ENCODE peak calls at places on chromosomes 6 and 20, in eight cellular contexts. M is fibroblast of pulmonary artery; C is CD4-positive, alpha-beta T cell; J is breast epithelium; W is colonic mucosa; I is fibroblast of lung; U is PC-3; S is MCF 10A. P is an unnamed sample.
A peak's percentile ranks its signal among the peaks of the same experiment; 100 is the strongest.

GRCh38 chr20:31587545-31588389 is 17.3 kb upstream of the ID1 start:
- DNase-seq in M (peak; percentile 49), C (no peak), J (no peak), W (peak; percentile 65), I (peak; percentile 43), U (no peak), S (no peak), P (no peak)

GRCh38 chr6:68473433-68474210 is 161.5 kb upstream of the ADGRB3 start:
- DNase-seq in M (no peak), C (no peak), J (no peak), W (no peak), I (no peak), U (peak; percentile 7), S (peak; percentile 10), P (no peak)

GRCh38 chr6:158333094-158333493 is 20.8 kb downstream of the TULP4 start:
- DNase-seq in M (no peak), C (no peak), J (no peak), W (no peak), I (no peak), U (no peak), S (no peak), P (no peak)

GRCh38 chr6:43964659-43965570 is 162.3 kb downstream of the MRPL14 start:
- DNase-seq in M (peak; percentile 29), C (no peak), J (peak; percentile 17), W (no peak), I (no peak), U (no peak), S (no peak), P (peak; percentile 36)

GRCh38 chr20:19683168-19683567 is 74.9 kb upstream of the RIN2 start:
- DNase-seq in M (no peak), C (no peak), J (no peak), W (no peak), I (no peak), U (no peak), S (no peak), P (no peak)

GRCh38 chr20:3162080-3162611 is 2.5 kb upstream of the FASTKD5 start:
- DNase-seq in M (no peak), C (no peak), J (no peak), W (no peak), I (no peak), U (no peak), S (no peak), P (no peak)

GRCh38 chr20:22825546-22825945 is 209.6 kb upstream of the SSTR4 start:
- DNase-seq in M (no peak), C (no peak), J (no peak), W (no peak), I (no peak), U (no peak), S (peak; percentile 52), P (no peak)

GRCh38 chr6:153131037-153131981 is at the start of gene RGS17:
- DNase-seq in M (peak; percentile 84), C (no peak), J (no peak), W (peak; percentile 34), I (peak; percentile 74), U (peak; percentile 49), S (peak; percentile 67), P (no peak)

GRCh38 chr6:157823523-157824370 is 701 bp downstream of the SNX9 start:
- DNase-seq in M (peak; percentile 84), C (peak; percentile 51), J (peak; percentile 59), W (peak; percentile 82), I (peak; percentile 77), U (peak; percentile 56), S (peak; percentile 73), P (no peak)

GRCh38 chr6:111922454-111923297 is 49.4 kb upstream of the FYN start:
- DNase-seq in M (peak; percentile 52), C (no peak), J (no peak), W (no peak), I (peak; percentile 76), U (peak; percentile 31), S (peak; percentile 52), P (no peak)

GRCh38 chr6:36682328-36683144 is 4.0 kb downstream of the CDKN1A start:
- DNase-seq in M (no peak), C (no peak), J (peak; percentile 80), W (peak; percentile 86), I (no peak), U (peak; percentile 88), S (peak; percentile 95), P (no peak)

GRCh38 chr6:142387997-142388815 is 86.4 kb downstream of the ADGRG6 start:
- DNase-seq in M (peak; percentile 82), C (no peak), J (no peak), W (no peak), I (peak; percentile 49), U (peak; percentile 72), S (peak; percentile 64), P (no peak)

GRCh38 chr6:13927203-13927602 is 2.5 kb downstream of the RNF182 start:
- DNase-seq in M (no peak), C (no peak), J (no peak), W (no peak), I (no peak), U (peak; percentile 72), S (peak; percentile 26), P (no peak)

GRCh38 chr6:160462551-160463109 is 114.5 kb downstream of the SLC22A3 start:
- DNase-seq in M (peak; percentile 92), C (peak; percentile 52), J (no peak), W (no peak), I (peak; percentile 95), U (peak; percentile 85), S (peak; percentile 76), P (no peak)

GRCh38 chr20:43590036-43590391 is 723 bp upstream of the IFT52 start:
- DNase-seq in M (no peak), C (no peak), J (no peak), W (peak; percentile 25), I (no peak), U (no peak), S (no peak), P (peak; percentile 38)

DNA sequence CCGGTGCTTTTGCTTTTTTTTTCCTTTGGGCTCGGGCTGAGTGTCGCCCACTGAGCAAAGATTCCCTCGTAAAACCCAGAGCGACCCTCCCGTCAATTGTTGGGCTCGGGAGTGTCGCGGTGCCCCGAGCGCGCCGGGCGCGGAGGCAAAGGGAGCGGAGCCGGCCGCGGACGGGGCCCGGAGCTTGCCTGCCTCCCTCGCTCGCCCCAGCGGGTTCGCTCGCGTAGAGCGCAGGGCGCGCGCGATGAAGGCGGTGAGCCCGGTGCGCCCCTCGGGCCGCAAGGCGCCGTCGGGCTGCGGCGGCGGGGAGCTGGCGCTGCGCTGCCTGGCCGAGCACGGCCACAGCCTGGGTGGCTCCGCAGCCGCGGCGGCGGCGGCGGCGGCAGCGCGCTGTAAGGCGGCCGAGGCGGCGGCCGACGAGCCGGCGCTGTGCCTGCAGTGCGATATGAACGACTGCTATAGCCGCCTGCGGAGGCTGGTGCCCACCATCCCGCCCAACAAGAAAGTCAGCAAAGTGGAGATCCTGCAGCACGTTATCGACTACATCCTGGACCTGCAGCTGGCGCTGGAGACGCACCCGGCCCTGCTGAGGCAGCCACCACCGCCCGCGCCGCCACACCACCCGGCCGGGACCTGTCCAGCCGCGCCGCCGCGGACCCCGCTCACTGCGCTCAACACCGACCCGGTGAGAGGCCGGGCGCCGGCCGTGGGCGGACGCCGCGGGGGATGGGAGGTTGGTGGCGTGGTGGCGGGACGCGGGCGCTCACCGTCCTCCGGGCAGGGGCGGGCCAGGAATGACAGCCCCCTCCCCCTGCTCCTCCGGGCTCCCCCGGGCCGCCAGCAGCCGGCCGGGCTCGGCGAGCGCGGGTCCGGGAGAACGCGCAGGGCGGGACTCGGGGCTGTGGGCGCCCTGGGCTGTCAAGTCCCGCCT is 606 bp downstream of the ID4 start:
- DNase-seq in M (peak; percentile 44), C (no peak), J (peak; percentile 52), W (peak; percentile 20), I (peak; percentile 64), U (peak; percentile 44), S (no peak), P (no peak)
- TF ChIP-seq CTCF in M (no peak), C (no peak), J (no peak), W (no peak), I (no peak), U (no peak), S (no peak), P (peak; percentile 8)

GRCh38 chr6:113221850-113222249 is 635.3 kb upstream of the MARCKS start:
- DNase-seq in M (no peak), C (no peak), J (no peak), W (no peak), I (no peak), U (no peak), S (no peak), P (no peak)

GRCh38 chr6:113220832-113221231 is 636.3 kb upstream of the MARCKS start:
- DNase-seq in M (no peak), C (no peak), J (no peak), W (no peak), I (no peak), U (no peak), S (no peak), P (no peak)

GRCh38 chr6:113219783-113220182 is 637.4 kb upstream of the MARCKS start:
- DNase-seq in M (no peak), C (no peak), J (no peak), W (no peak), I (no peak), U (no peak), S (no peak), P (no peak)
- TF ChIP-seq CTCF in M (no peak), C (no peak), J (no peak), W (no peak), I (no peak), U (no peak), S (no peak), P (no peak)

GRCh38 chr20:63234693-63235398 is 859 bp upstream of the BIRC7 start:
- DNase-seq in M (no peak), C (peak; percentile 11), J (no peak), W (no peak), I (no peak), U (peak; percentile 52), S (peak; percentile 59), P (no peak)
- TF ChIP-seq CTCF in M (peak; percentile 35), C (peak; percentile 13), J (peak; percentile 39), W (peak; percentile 28), I (peak; percentile 7), U (peak; percentile 49), S (peak; percentile 51), P (peak; percentile 60)

GRCh38 chr6:63817492-63818050 is 182.0 kb downstream of the PHF3 start:
- DNase-seq in M (peak; percentile 36), C (no peak), J (no peak), W (no peak), I (no peak), U (no peak), S (no peak), P (no peak)
- TF ChIP-seq CTCF in M (no peak), C (no peak), J (no peak), W (no peak), I (no peak), U (no peak), S (no peak), P (no peak)

GRCh38 chr20:53162251-53162835 is 190.2 kb downstream of the TSHZ2 start:
- DNase-seq in M (peak; percentile 48), C (no peak), J (no peak), W (no peak), I (peak; percentile 91), U (peak; percentile 68), S (peak; percentile 56), P (no peak)
- TF ChIP-seq CTCF in M (peak; percentile 5), C (no peak), J (peak; percentile 70), W (no peak), I (peak; percentile 10), U (peak; percentile 45), S (no peak), P (peak; percentile 18)